ENCODE peak calls at places on chromosome 9, in ten cellular contexts. One of them, this sample, is unnamed.

GRCh38 chr9:81685763-81686613 is 3.4 kb downstream of the TLE1 start:
- DNase-seq in GM10248: no peak
- DNase-seq in NCI-H446 treated with DMSO at 0.1 percent for 48 hours: no peak
- DNase-seq in NCI-H774: no peak
- DNase-seq in SW480: no peak
- DNase-seq in progenitor cell of endocrine pancreas: no peak
- DNase-seq in amygdala: no peak
- DNase-seq in stimulated activated CD8-positive, alpha-beta memory T cell treated with anti-CD3 and anti-CD28 coated beads, Interleukin-7, amount 100 ng/mL, for 4 hours: no peak
- DNase-seq in AML-193: no peak
- DNase-seq in foreskin fibroblast: no peak
- DNase-seq in this sample: no peak

GRCh38 chr9:2263665-2264064 is 248.5 kb downstream of the SMARCA2 start:
- DNase-seq in GM10248: no peak
- DNase-seq in NCI-H446 treated with DMSO at 0.1 percent for 48 hours: no peak
- DNase-seq in NCI-H774: no peak
- DNase-seq in SW480: no peak
- DNase-seq in progenitor cell of endocrine pancreas: no peak
- DNase-seq in amygdala: no peak
- DNase-seq in stimulated activated CD8-positive, alpha-beta memory T cell treated with anti-CD3 and anti-CD28 coated beads, Interleukin-7, amount 100 ng/mL, for 4 hours: no peak
- DNase-seq in AML-193: peak; percentile 68
- DNase-seq in foreskin fibroblast: no peak
- DNase-seq in this sample: no peak

GRCh38 chr9:31232485-31232884 is 1152.0 kb upstream of the ACO1 start:
- DNase-seq in GM10248: no peak
- DNase-seq in NCI-H446 treated with DMSO at 0.1 percent for 48 hours: no peak
- DNase-seq in NCI-H774: no peak
- DNase-seq in SW480: no peak
- DNase-seq in progenitor cell of endocrine pancreas: no peak
- DNase-seq in amygdala: no peak
- DNase-seq in stimulated activated CD8-positive, alpha-beta memory T cell treated with anti-CD3 and anti-CD28 coated beads, Interleukin-7, amount 100 ng/mL, for 4 hours: no peak
- DNase-seq in AML-193: no peak
- DNase-seq in foreskin fibroblast: no peak
- DNase-seq in this sample: no peak

GRCh38 chr9:135081731-135082130 is 5.7 kb upstream of the OLFM1 start:
- DNase-seq in GM10248: no peak
- DNase-seq in NCI-H446 treated with DMSO at 0.1 percent for 48 hours: no peak
- DNase-seq in NCI-H774: no peak
- DNase-seq in SW480: no peak
- DNase-seq in progenitor cell of endocrine pancreas: no peak
- DNase-seq in amygdala: no peak
- DNase-seq in stimulated activated CD8-positive, alpha-beta memory T cell treated with anti-CD3 and anti-CD28 coated beads, Interleukin-7, amount 100 ng/mL, for 4 hours: no peak
- DNase-seq in AML-193: no peak
- DNase-seq in foreskin fibroblast: no peak
- DNase-seq in this sample: no peak

GRCh38 chr9:136090768-136091581 is 4.1 kb downstream of the NACC2 start:
- DNase-seq in GM10248: no peak
- DNase-seq in NCI-H446 treated with DMSO at 0.1 percent for 48 hours: no peak
- DNase-seq in NCI-H774: no peak
- DNase-seq in SW480: no peak
- DNase-seq in progenitor cell of endocrine pancreas: no peak
- DNase-seq in amygdala: no peak
- DNase-seq in stimulated activated CD8-positive, alpha-beta memory T cell treated with anti-CD3 and anti-CD28 coated beads, Interleukin-7, amount 100 ng/mL, for 4 hours: no peak
- DNase-seq in AML-193: no peak
- DNase-seq in foreskin fibroblast: no peak
- DNase-seq in this sample: no peak

GRCh38 chr9:76987594-76988200 is 31.8 kb upstream of the FOXB2 start:
- DNase-seq in GM10248: peak; percentile 39
- DNase-seq in NCI-H446 treated with DMSO at 0.1 percent for 48 hours: no peak
- DNase-seq in NCI-H774: peak; percentile 47
- DNase-seq in SW480: peak; percentile 65
- DNase-seq in progenitor cell of endocrine pancreas: no peak
- DNase-seq in amygdala: peak; percentile 19
- DNase-seq in stimulated activated CD8-positive, alpha-beta memory T cell treated with anti-CD3 and anti-CD28 coated beads, Interleukin-7, amount 100 ng/mL, for 4 hours: no peak
- DNase-seq in AML-193: peak; percentile 22
- DNase-seq in foreskin fibroblast: peak; percentile 35
- DNase-seq in this sample: peak; percentile 57

GRCh38 chr9:128706671-128707381 is 4.5 kb downstream of the PKN3 start:
- DNase-seq in GM10248: no peak
- DNase-seq in NCI-H446 treated with DMSO at 0.1 percent for 48 hours: no peak
- DNase-seq in NCI-H774: no peak
- DNase-seq in SW480: no peak
- DNase-seq in progenitor cell of endocrine pancreas: no peak
- DNase-seq in amygdala: no peak
- DNase-seq in stimulated activated CD8-positive, alpha-beta memory T cell treated with anti-CD3 and anti-CD28 coated beads, Interleukin-7, amount 100 ng/mL, for 4 hours: no peak
- DNase-seq in AML-193: no peak
- DNase-seq in foreskin fibroblast: no peak
- DNase-seq in this sample: no peak

GRCh38 chr9:136437839-136438547 is 1.7 kb downstream of the INPP5E start:
- DNase-seq in GM10248: no peak
- DNase-seq in NCI-H446 treated with DMSO at 0.1 percent for 48 hours: no peak
- DNase-seq in NCI-H774: no peak
- DNase-seq in SW480: no peak
- DNase-seq in progenitor cell of endocrine pancreas: no peak
- DNase-seq in amygdala: no peak
- DNase-seq in stimulated activated CD8-positive, alpha-beta memory T cell treated with anti-CD3 and anti-CD28 coated beads, Interleukin-7, amount 100 ng/mL, for 4 hours: no peak
- DNase-seq in AML-193: no peak
- DNase-seq in foreskin fibroblast: no peak
- DNase-seq in this sample: no peak

GRCh38 chr9:114694719-114695269 is 12.8 kb upstream of the TEX48 start:
- DNase-seq in GM10248: peak; percentile 46
- DNase-seq in NCI-H446 treated with DMSO at 0.1 percent for 48 hours: no peak
- DNase-seq in NCI-H774: no peak
- DNase-seq in SW480: no peak
- DNase-seq in progenitor cell of endocrine pancreas: no peak
- DNase-seq in amygdala: no peak
- DNase-seq in stimulated activated CD8-positive, alpha-beta memory T cell treated with anti-CD3 and anti-CD28 coated beads, Interleukin-7, amount 100 ng/mL, for 4 hours: no peak
- DNase-seq in AML-193: no peak
- DNase-seq in foreskin fibroblast: no peak
- DNase-seq in this sample: peak; percentile 80

GRCh38 chr9:134136117-134136996 is 475 bp downstream of the WDR5 start:
- DNase-seq in GM10248: peak; percentile 41
- DNase-seq in NCI-H446 treated with DMSO at 0.1 percent for 48 hours: no peak
- DNase-seq in NCI-H774: no peak
- DNase-seq in SW480: no peak
- DNase-seq in progenitor cell of endocrine pancreas: peak; percentile 34
- DNase-seq in amygdala: no peak
- DNase-seq in stimulated activated CD8-positive, alpha-beta memory T cell treated with anti-CD3 and anti-CD28 coated beads, Interleukin-7, amount 100 ng/mL, for 4 hours: no peak
- DNase-seq in AML-193: no peak
- DNase-seq in foreskin fibroblast: no peak
- DNase-seq in this sample: peak; percentile 7

GRCh38 chr9:78982849-78983248 is 588.9 kb upstream of the TLE4 start:
- DNase-seq in GM10248: no peak
- DNase-seq in NCI-H446 treated with DMSO at 0.1 percent for 48 hours: no peak
- DNase-seq in NCI-H774: no peak
- DNase-seq in SW480: no peak
- DNase-seq in progenitor cell of endocrine pancreas: no peak
- DNase-seq in amygdala: no peak
- DNase-seq in stimulated activated CD8-positive, alpha-beta memory T cell treated with anti-CD3 and anti-CD28 coated beads, Interleukin-7, amount 100 ng/mL, for 4 hours: no peak
- DNase-seq in AML-193: no peak
- DNase-seq in foreskin fibroblast: peak; percentile 15
- DNase-seq in this sample: no peak

GRCh38 chr9:79053613-79054012 is 518.2 kb upstream of the TLE4 start:
- DNase-seq in GM10248: no peak
- DNase-seq in NCI-H446 treated with DMSO at 0.1 percent for 48 hours: no peak
- DNase-seq in NCI-H774: no peak
- DNase-seq in SW480: no peak
- DNase-seq in progenitor cell of endocrine pancreas: no peak
- DNase-seq in amygdala: no peak
- DNase-seq in stimulated activated CD8-positive, alpha-beta memory T cell treated with anti-CD3 and anti-CD28 coated beads, Interleukin-7, amount 100 ng/mL, for 4 hours: no peak
- DNase-seq in AML-193: no peak
- DNase-seq in foreskin fibroblast: no peak
- DNase-seq in this sample: no peak

GRCh38 chr9:131017067-131017466 is 8.1 kb downstream of the LAMC3 start:
- DNase-seq in GM10248: no peak
- DNase-seq in NCI-H446 treated with DMSO at 0.1 percent for 48 hours: no peak
- DNase-seq in NCI-H774: no peak
- DNase-seq in SW480: no peak
- DNase-seq in progenitor cell of endocrine pancreas: no peak
- DNase-seq in amygdala: no peak
- DNase-seq in stimulated activated CD8-positive, alpha-beta memory T cell treated with anti-CD3 and anti-CD28 coated beads, Interleukin-7, amount 100 ng/mL, for 4 hours: no peak
- DNase-seq in AML-193: no peak
- DNase-seq in foreskin fibroblast: no peak
- DNase-seq in this sample: no peak

GRCh38 chr9:120730661-120731514 is 16.6 kb upstream of the MEGF9 start:
- DNase-seq in GM10248: no peak
- DNase-seq in NCI-H446 treated with DMSO at 0.1 percent for 48 hours: peak; percentile 47
- DNase-seq in NCI-H774: no peak
- DNase-seq in SW480: peak; percentile 84
- DNase-seq in progenitor cell of endocrine pancreas: no peak
- DNase-seq in amygdala: no peak
- DNase-seq in stimulated activated CD8-positive, alpha-beta memory T cell treated with anti-CD3 and anti-CD28 coated beads, Interleukin-7, amount 100 ng/mL, for 4 hours: no peak
- DNase-seq in AML-193: no peak
- DNase-seq in foreskin fibroblast: peak; percentile 88
- DNase-seq in this sample: no peak

GRCh38 chr9:126856326-126856877 is 4.0 kb upstream of the ZBTB34 start:
- DNase-seq in GM10248: no peak
- DNase-seq in NCI-H446 treated with DMSO at 0.1 percent for 48 hours: no peak
- DNase-seq in NCI-H774: no peak
- DNase-seq in SW480: no peak
- DNase-seq in progenitor cell of endocrine pancreas: no peak
- DNase-seq in amygdala: no peak
- DNase-seq in stimulated activated CD8-positive, alpha-beta memory T cell treated with anti-CD3 and anti-CD28 coated beads, Interleukin-7, amount 100 ng/mL, for 4 hours: no peak
- DNase-seq in AML-193: no peak
- DNase-seq in foreskin fibroblast: no peak
- DNase-seq in this sample: no peak

GRCh38 chr9:72871685-72872084 is 81.2 kb downstream of the ALDH1A1 start:
- DNase-seq in GM10248: no peak
- DNase-seq in NCI-H446 treated with DMSO at 0.1 percent for 48 hours: no peak
- DNase-seq in NCI-H774: no peak
- DNase-seq in SW480: peak; percentile 26
- DNase-seq in progenitor cell of endocrine pancreas: no peak
- DNase-seq in amygdala: no peak
- DNase-seq in stimulated activated CD8-positive, alpha-beta memory T cell treated with anti-CD3 and anti-CD28 coated beads, Interleukin-7, amount 100 ng/mL, for 4 hours: no peak
- DNase-seq in AML-193: no peak
- DNase-seq in foreskin fibroblast: no peak
- DNase-seq in this sample: peak; percentile 10

GRCh38 chr9:20683351-20684034 is 566 bp upstream of the FOCAD start:
- DNase-seq in GM10248: peak; percentile 34
- DNase-seq in NCI-H446 treated with DMSO at 0.1 percent for 48 hours: peak; percentile 46
- DNase-seq in NCI-H774: peak; percentile 8
- DNase-seq in SW480: peak; percentile 36
- DNase-seq in progenitor cell of endocrine pancreas: no peak
- DNase-seq in amygdala: no peak
- DNase-seq in stimulated activated CD8-positive, alpha-beta memory T cell treated with anti-CD3 and anti-CD28 coated beads, Interleukin-7, amount 100 ng/mL, for 4 hours: peak; percentile 21
- DNase-seq in AML-193: peak; percentile 76
- DNase-seq in foreskin fibroblast: peak; percentile 86
- DNase-seq in this sample: no peak

GRCh38 chr9:132506907-132507669 is 75.3 kb upstream of the BARHL1 start:
- DNase-seq in GM10248: no peak
- DNase-seq in NCI-H446 treated with DMSO at 0.1 percent for 48 hours: no peak
- DNase-seq in NCI-H774: no peak
- DNase-seq in SW480: no peak
- DNase-seq in progenitor cell of endocrine pancreas: no peak
- DNase-seq in amygdala: no peak
- DNase-seq in stimulated activated CD8-positive, alpha-beta memory T cell treated with anti-CD3 and anti-CD28 coated beads, Interleukin-7, amount 100 ng/mL, for 4 hours: no peak
- DNase-seq in AML-193: no peak
- DNase-seq in foreskin fibroblast: no peak
- DNase-seq in this sample: no peak

GRCh38 chr9:19828586-19828985 is 39.7 kb upstream of the SLC24A2 start:
- DNase-seq in GM10248: no peak
- DNase-seq in NCI-H446 treated with DMSO at 0.1 percent for 48 hours: no peak
- DNase-seq in NCI-H774: no peak
- DNase-seq in SW480: no peak
- DNase-seq in progenitor cell of endocrine pancreas: no peak
- DNase-seq in amygdala: no peak
- DNase-seq in stimulated activated CD8-positive, alpha-beta memory T cell treated with anti-CD3 and anti-CD28 coated beads, Interleukin-7, amount 100 ng/mL, for 4 hours: no peak
- DNase-seq in AML-193: no peak
- DNase-seq in foreskin fibroblast: no peak
- DNase-seq in this sample: no peak

GRCh38 chr9:22050924-22051323 is 41.8 kb upstream of the CDKN2B start:
- DNase-seq in GM10248: peak; percentile 12
- DNase-seq in NCI-H446 treated with DMSO at 0.1 percent for 48 hours: no peak
- DNase-seq in NCI-H774: no peak
- DNase-seq in SW480: no peak
- DNase-seq in progenitor cell of endocrine pancreas: no peak
- DNase-seq in amygdala: no peak
- DNase-seq in stimulated activated CD8-positive, alpha-beta memory T cell treated with anti-CD3 and anti-CD28 coated beads, Interleukin-7, amount 100 ng/mL, for 4 hours: no peak
- DNase-seq in AML-193: peak; percentile 91
- DNase-seq in foreskin fibroblast: no peak
- DNase-seq in this sample: peak; percentile 42

GRCh38 chr9:38232895-38233294 is 159.6 kb upstream of the ALDH1B1 start:
- DNase-seq in GM10248: no peak
- DNase-seq in NCI-H446 treated with DMSO at 0.1 percent for 48 hours: no peak
- DNase-seq in NCI-H774: no peak
- DNase-seq in SW480: peak; percentile 89
- DNase-seq in progenitor cell of endocrine pancreas: no peak
- DNase-seq in amygdala: no peak
- DNase-seq in stimulated activated CD8-positive, alpha-beta memory T cell treated with anti-CD3 and anti-CD28 coated beads, Interleukin-7, amount 100 ng/mL, for 4 hours: no peak
- DNase-seq in AML-193: no peak
- DNase-seq in foreskin fibroblast: no peak
- DNase-seq in this sample: no peak

GRCh38 chr9:128411373-128412119 is 9.1 kb upstream of the CERCAM start:
- DNase-seq in GM10248: no peak
- DNase-seq in NCI-H446 treated with DMSO at 0.1 percent for 48 hours: no peak
- DNase-seq in NCI-H774: no peak
- DNase-seq in SW480: no peak
- DNase-seq in progenitor cell of endocrine pancreas: no peak
- DNase-seq in amygdala: peak; percentile 58
- DNase-seq in stimulated activated CD8-positive, alpha-beta memory T cell treated with anti-CD3 and anti-CD28 coated beads, Interleukin-7, amount 100 ng/mL, for 4 hours: no peak
- DNase-seq in AML-193: no peak
- DNase-seq in foreskin fibroblast: no peak
- DNase-seq in this sample: no peak

GRCh38 chr9:92295827-92296258 is 2.3 kb upstream of the IARS1 start:
- DNase-seq in GM10248: no peak
- DNase-seq in NCI-H446 treated with DMSO at 0.1 percent for 48 hours: no peak
- DNase-seq in NCI-H774: no peak
- DNase-seq in SW480: no peak
- DNase-seq in progenitor cell of endocrine pancreas: no peak
- DNase-seq in amygdala: no peak
- DNase-seq in stimulated activated CD8-positive, alpha-beta memory T cell treated with anti-CD3 and anti-CD28 coated beads, Interleukin-7, amount 100 ng/mL, for 4 hours: no peak
- DNase-seq in AML-193: no peak
- DNase-seq in foreskin fibroblast: no peak
- DNase-seq in this sample: no peak

GRCh38 chr9:18233311-18233710 is 240.6 kb upstream of the ADAMTSL1 start:
- DNase-seq in GM10248: no peak
- DNase-seq in NCI-H446 treated with DMSO at 0.1 percent for 48 hours: no peak
- DNase-seq in NCI-H774: no peak
- DNase-seq in SW480: no peak
- DNase-seq in progenitor cell of endocrine pancreas: no peak
- DNase-seq in amygdala: no peak
- DNase-seq in stimulated activated CD8-positive, alpha-beta memory T cell treated with anti-CD3 and anti-CD28 coated beads, Interleukin-7, amount 100 ng/mL, for 4 hours: no peak
- DNase-seq in AML-193: no peak
- DNase-seq in foreskin fibroblast: no peak
- DNase-seq in this sample: no peak

GRCh38 chr9:6173914-6174313 is 41.7 kb upstream of the IL33 start:
- DNase-seq in GM10248: no peak
- DNase-seq in NCI-H446 treated with DMSO at 0.1 percent for 48 hours: no peak
- DNase-seq in NCI-H774: no peak
- DNase-seq in SW480: no peak
- DNase-seq in progenitor cell of endocrine pancreas: no peak
- DNase-seq in amygdala: no peak
- DNase-seq in stimulated activated CD8-positive, alpha-beta memory T cell treated with anti-CD3 and anti-CD28 coated beads, Interleukin-7, amount 100 ng/mL, for 4 hours: no peak
- DNase-seq in AML-193: no peak
- DNase-seq in foreskin fibroblast: no peak
- DNase-seq in this sample: no peak

GRCh38 chr9:28999806-29000205 is 1426.5 kb upstream of the C9orf72 start:
- DNase-seq in GM10248: no peak
- DNase-seq in NCI-H446 treated with DMSO at 0.1 percent for 48 hours: no peak
- DNase-seq in NCI-H774: no peak
- DNase-seq in SW480: no peak
- DNase-seq in progenitor cell of endocrine pancreas: no peak
- DNase-seq in amygdala: no peak
- DNase-seq in stimulated activated CD8-positive, alpha-beta memory T cell treated with anti-CD3 and anti-CD28 coated beads, Interleukin-7, amount 100 ng/mL, for 4 hours: no peak
- DNase-seq in AML-193: no peak
- DNase-seq in foreskin fibroblast: no peak
- DNase-seq in this sample: no peak

GRCh38 chr9:115263731-115264130 is 145.8 kb upstream of the TNC start:
- DNase-seq in GM10248: no peak
- DNase-seq in NCI-H446 treated with DMSO at 0.1 percent for 48 hours: no peak
- DNase-seq in NCI-H774: no peak
- DNase-seq in SW480: no peak
- DNase-seq in progenitor cell of endocrine pancreas: no peak
- DNase-seq in amygdala: no peak
- DNase-seq in stimulated activated CD8-positive, alpha-beta memory T cell treated with anti-CD3 and anti-CD28 coated beads, Interleukin-7, amount 100 ng/mL, for 4 hours: no peak
- DNase-seq in AML-193: no peak
- DNase-seq in foreskin fibroblast: peak; percentile 84
- DNase-seq in this sample: no peak

GRCh38 chr9:9437641-9438040 is 1175.2 kb downstream of the PTPRD start:
- DNase-seq in GM10248: no peak
- DNase-seq in NCI-H446 treated with DMSO at 0.1 percent for 48 hours: no peak
- DNase-seq in NCI-H774: no peak
- DNase-seq in SW480: no peak
- DNase-seq in progenitor cell of endocrine pancreas: no peak
- DNase-seq in amygdala: no peak
- DNase-seq in stimulated activated CD8-positive, alpha-beta memory T cell treated with anti-CD3 and anti-CD28 coated beads, Interleukin-7, amount 100 ng/mL, for 4 hours: no peak
- DNase-seq in AML-193: no peak
- DNase-seq in foreskin fibroblast: no peak
- DNase-seq in this sample: no peak